ENCODE peak calls at places on chromosomes 1 and 21, in seven cellular contexts. D, J, F, H, L, T and M are unnamed samples.

GRCh38 chr1:95116666-95117206 is 419 bp upstream of the TLCD4 start:
- DNase-seq in T (peak), L (peak), F (peak), D (peak), J (peak), H (peak), M (no peak)

GRCh38 chr1:184143449-184143848 is 91.9 kb downstream of the TSEN15 start:
- DNase-seq in F (no peak), L (no peak), D (no peak), H (no peak), J (no peak), T (no peak), M (no peak)

GRCh38 chr1:2875677-2876531 is 74.4 kb upstream of the TTC34 start:
- DNase-seq in D (peak), H (no peak), J (no peak), T (no peak), F (no peak), L (no peak), M (no peak)

GRCh38 chr1:90826834-90827233 is 109.7 kb upstream of the BARHL2 start:
- DNase-seq in J (no peak), D (no peak), F (no peak), L (no peak), T (no peak), H (no peak), M (no peak)

GRCh38 chr1:188281927-188282326 is 1453.2 kb downstream of the PLA2G4A start:
- DNase-seq in T (no peak), F (no peak), J (no peak), H (no peak), D (no peak), L (no peak), M (no peak)

GRCh38 chr1:73577206-73577605 is 620.8 kb downstream of the LRRIQ3 start:
- DNase-seq in D (no peak), L (no peak), T (no peak), H (no peak), J (no peak), F (no peak), M (no peak)

GRCh38 chr1:113153116-113153803 is 80.3 kb downstream of the LRIG2 start:
- DNase-seq in J (no peak), T (no peak), D (peak), H (no peak), F (peak), L (no peak), M (no peak)

GRCh38 chr1:176136891-176137290 is 70.2 kb downstream of the COP1 start:
- DNase-seq in D (peak), L (no peak), T (no peak), F (no peak), J (no peak), H (no peak), M (no peak)

GRCh38 chr1:52748119-52748518 is 21.9 kb downstream of the ZYG11B start:
- DNase-seq in D (no peak), H (no peak), F (no peak), J (no peak), T (no peak), L (no peak), M (no peak)

GRCh38 chr1:193417420-193417819 is 231.0 kb upstream of the B3GALT2 start:
- DNase-seq in H (no peak), D (no peak), F (no peak), L (no peak), J (no peak), T (no peak), M (no peak)

GRCh38 chr21:42566524-42567180 is 53.0 kb downstream of the SLC37A1 start:
- DNase-seq in J (peak), L (peak), D (no peak), T (no peak), H (no peak), F (no peak), M (no peak)

DNA sequence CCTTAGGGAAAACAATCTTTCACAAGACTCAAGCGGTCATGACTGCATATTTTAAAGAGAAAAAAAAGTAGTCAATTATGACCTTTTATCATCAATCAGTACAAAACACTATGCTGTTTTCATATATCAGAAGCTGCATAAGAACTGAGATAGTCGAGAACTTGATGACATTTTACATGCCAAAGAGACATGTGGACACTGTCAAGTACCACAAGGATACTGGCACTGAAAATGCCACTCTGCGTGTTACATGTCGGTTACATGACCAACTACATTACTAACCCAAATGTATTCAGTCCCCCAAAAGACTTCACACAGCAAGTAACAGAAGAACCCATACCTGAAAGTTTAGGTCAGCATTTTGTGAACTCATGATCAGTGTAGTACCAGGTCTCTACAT is 975.0 kb upstream of the ADGRL4 start:
- DNase-seq in F (no peak), J (no peak), T (no peak), D (no peak), H (no peak), L (no peak), M (no peak)
- H3K27ac ChIP-seq in F (no peak), J (no peak), T (no peak), D (no peak), H (no peak), L (no peak), M (no peak)

GRCh38 chr1:236998571-236998970 is 5.7 kb downstream of the MT1HL1 start:
- DNase-seq in T (no peak), L (no peak), F (no peak), J (no peak), D (no peak), H (no peak), M (no peak)

GRCh38 chr1:236997361-236997760 is 6.9 kb downstream of the MT1HL1 start:
- DNase-seq in J (no peak), T (no peak), L (no peak), F (no peak), D (no peak), H (no peak), M (no peak)

GRCh38 chr1:237000191-237000590 is 4.0 kb downstream of the MT1HL1 start:
- DNase-seq in J (no peak), D (no peak), F (no peak), L (no peak), H (no peak), T (no peak), M (no peak)

GRCh38 chr1:236994450-236994849 is 9.8 kb downstream of the MT1HL1 start:
- DNase-seq in F (no peak), T (no peak), J (no peak), L (no peak), H (no peak), D (no peak), M (no peak)

GRCh38 chr1:236997882-236998281 is 6.4 kb downstream of the MT1HL1 start:
- DNase-seq in H (no peak), L (no peak), F (no peak), T (no peak), D (no peak), J (peak), M (no peak)
- H3K27ac ChIP-seq in H (no peak), L (no peak), F (no peak), T (no peak), D (no peak), J (peak), M (no peak)

GRCh38 chr1:21249940-21250493 is 40.2 kb downstream of the ECE1 start:
- DNase-seq in L (no peak), D (no peak), H (no peak), F (no peak), J (no peak), T (no peak), M (no peak)

GRCh38 chr1:21254335-21254951 is 35.8 kb downstream of the ECE1 start:
- DNase-seq in L (peak), D (peak), J (no peak), H (no peak), T (no peak), F (peak), M (no peak)

GRCh38 chr1:21255284-21255942 is 34.9 kb downstream of the ECE1 start:
- DNase-seq in T (peak), F (peak), H (peak), J (peak), L (peak), D (peak), M (peak)

GRCh38 chr1:21247892-21248715 is 42.2 kb downstream of the ECE1 start:
- DNase-seq in T (no peak), L (no peak), F (peak), H (no peak), J (no peak), D (peak), M (no peak)

GRCh38 chr1:21251773-21252471 is 38.3 kb downstream of the ECE1 start:
- DNase-seq in L (peak), H (peak), D (peak), T (no peak), F (peak), J (no peak), M (peak)
- H3K27ac ChIP-seq in L (peak), H (peak), D (peak), T (no peak), F (peak), J (peak), M (peak)

GRCh38 chr1:185860316-185860715 is 126.1 kb downstream of the HMCN1 start:
- DNase-seq in F (no peak), J (no peak), D (no peak), T (no peak), H (no peak), L (no peak), M (no peak)

GRCh38 chr1:185861630-185862029 is 127.4 kb downstream of the HMCN1 start:
- DNase-seq in H (no peak), T (no peak), J (no peak), L (no peak), F (no peak), D (no peak), M (no peak)

GRCh38 chr1:185860876-185861275 is 126.7 kb downstream of the HMCN1 start:
- DNase-seq in T (no peak), F (no peak), H (no peak), L (no peak), J (no peak), D (no peak), M (no peak)

GRCh38 chr1:185864331-185864730 is 130.1 kb downstream of the HMCN1 start:
- DNase-seq in J (no peak), H (no peak), F (no peak), D (no peak), T (no peak), L (no peak), M (no peak)

DNA sequence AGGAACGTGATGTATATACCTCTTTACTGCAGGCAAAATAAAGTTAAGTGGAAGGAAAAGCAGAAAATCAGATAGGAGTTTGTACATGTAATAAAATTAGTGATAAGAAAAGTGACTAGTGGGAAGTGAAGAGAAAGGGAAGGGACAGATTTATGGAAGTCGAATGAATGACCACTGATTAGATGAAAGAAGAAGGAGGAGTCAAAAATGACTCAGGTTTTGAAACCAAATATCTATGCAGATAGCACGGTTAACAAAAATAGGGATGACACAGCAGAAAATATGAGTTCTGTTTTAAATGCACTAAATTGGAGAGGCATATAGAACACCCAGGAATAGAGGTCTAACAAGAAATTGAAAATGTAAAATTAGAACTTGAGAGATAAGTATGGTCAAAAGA is 128.0 kb downstream of the HMCN1 start:
- DNase-seq in F (peak), J (no peak), D (no peak), H (no peak), T (no peak), L (no peak), M (no peak)
- H3K27ac ChIP-seq in F (no peak), J (no peak), D (no peak), H (no peak), T (no peak), L (no peak), M (no peak)

DNA sequence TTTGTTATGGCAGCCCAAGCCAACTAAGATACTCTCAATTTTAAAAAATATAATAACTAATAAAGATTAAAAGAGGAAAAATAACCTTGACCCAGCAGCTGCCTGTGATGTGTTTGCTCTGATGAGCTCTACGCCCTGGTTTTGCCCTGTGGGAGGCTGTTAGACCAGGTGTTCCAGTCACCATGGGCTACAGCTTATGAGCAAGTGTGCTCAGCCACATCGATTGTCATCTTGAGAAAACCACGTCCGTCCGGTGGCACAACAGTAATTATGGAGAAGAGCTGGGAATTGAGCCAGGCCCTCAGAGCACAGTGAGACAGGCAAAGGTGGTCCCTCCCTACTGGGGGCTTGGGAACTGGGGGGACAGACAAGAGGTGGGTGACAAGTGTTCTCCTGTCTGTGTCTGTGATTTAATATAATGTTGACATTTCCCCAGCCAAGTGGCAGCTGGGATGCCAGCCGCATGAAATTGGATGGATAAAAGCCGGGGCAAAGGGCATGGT is 420.5 kb downstream of the MATN1 start:
- DNase-seq in J (no peak), T (no peak), L (no peak), H (no peak), D (no peak), F (no peak), M (no peak)
- H3K27ac ChIP-seq in J (no peak), T (no peak), L (no peak), H (no peak), D (no peak), F (no peak), M (no peak)

DNA sequence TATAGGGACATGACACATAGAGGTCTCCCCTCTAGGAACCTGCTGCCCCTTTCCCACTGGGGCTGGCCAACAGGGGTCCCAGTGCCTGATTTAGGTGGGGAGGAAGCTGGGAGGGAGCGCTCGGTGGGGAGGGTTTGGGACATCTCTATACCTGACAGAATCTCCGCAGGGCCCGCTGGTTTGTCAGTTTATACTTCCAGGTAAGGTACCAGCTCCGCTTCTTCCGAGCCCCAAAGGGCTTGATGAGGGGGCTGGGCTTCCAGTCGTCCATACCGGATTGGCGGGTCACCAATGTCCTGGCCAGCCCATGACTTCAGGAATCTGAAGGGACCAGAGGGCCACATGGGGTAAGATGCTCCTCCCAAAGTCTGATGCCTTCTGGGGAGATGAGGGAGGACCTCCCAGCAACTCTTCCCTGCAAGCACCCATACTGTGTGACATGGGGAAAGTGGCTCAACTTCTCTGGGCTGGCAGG is 646 bp downstream of the POMGNT1 start:
- DNase-seq in L (no peak), H (no peak), F (no peak), J (no peak), T (no peak), D (no peak), M (no peak)
- H3K27ac ChIP-seq in L (peak), H (peak), F (peak), J (no peak), T (peak), D (peak), M (no peak)

GRCh38 chr1:56453722-56454078 is 125.7 kb downstream of the PLPP3 start:
- DNase-seq in T (no peak), J (no peak), H (no peak), D (no peak), F (no peak), L (no peak), M (no peak)
- H3K27ac ChIP-seq in T (no peak), J (no peak), H (peak), D (no peak), F (peak), L (no peak), M (no peak)

DNA sequence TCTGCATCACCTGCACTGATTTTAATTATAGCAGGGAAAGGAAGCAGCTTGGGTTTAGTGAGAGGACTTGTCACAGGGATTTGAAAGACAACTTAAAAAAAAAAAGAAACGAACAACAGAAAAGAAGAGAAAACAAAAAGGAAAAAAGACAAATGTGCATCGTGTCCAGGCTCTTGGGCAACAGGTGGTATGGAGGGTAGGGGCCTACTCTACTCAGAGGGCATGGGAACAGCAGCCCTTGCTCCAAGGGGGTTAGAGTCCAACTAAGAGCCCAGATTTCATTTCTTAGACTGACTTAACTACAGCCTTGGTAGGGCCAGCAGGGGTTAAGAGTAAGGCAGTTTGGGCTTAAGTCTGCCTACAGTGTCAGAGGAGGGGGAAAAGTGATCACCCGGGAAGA is 15.3 kb upstream of the EXOSC10 start:
- DNase-seq in F (no peak), J (no peak), D (no peak), H (no peak), T (no peak), L (no peak), M (no peak)
- H3K27ac ChIP-seq in F (no peak), J (no peak), D (no peak), H (no peak), T (no peak), L (no peak), M (no peak)

DNA sequence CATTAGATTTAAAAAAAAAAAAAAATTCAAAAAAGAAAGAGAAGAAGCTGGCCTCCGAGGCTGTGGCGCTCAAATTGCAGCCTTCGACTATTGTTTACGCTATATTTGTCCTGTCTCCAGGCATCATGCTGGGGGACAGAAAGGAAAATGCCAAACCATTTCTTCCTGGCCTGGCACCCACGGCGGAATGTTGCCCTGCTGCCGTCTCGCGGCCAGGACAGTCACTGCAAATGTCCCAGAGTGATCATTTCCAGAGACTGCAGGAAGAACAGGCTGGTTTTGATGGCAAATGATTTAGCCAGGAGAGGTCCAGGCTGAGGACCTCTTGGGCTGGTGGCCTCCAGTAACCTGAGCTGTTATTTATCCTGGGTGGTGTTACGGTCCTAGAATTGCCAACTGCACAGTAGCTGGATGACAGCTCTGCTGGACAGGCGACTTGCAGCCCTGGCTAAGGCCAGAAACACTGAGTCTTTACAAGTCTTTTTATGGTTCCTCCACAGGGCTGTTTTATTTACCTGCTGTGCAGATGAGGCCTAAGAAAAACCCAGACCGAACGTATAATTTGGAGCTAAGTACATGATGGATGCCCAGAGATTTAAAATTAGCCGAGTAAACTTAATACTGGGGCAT is 30.2 kb upstream of the LRRC38 start:
- DNase-seq in H (peak), F (peak), L (peak), T (no peak), D (peak), J (no peak), M (no peak)
- H3K27ac ChIP-seq in H (no peak), F (peak), L (no peak), T (no peak), D (no peak), J (no peak), M (no peak)